ENCODE peak calls at places on chromosome 9, in six cellular contexts. W is A549, T is K562, G is SK-N-SH, R is HepG2, U is GM12878. Z is an unnamed sample.

GRCh38 chr9:68983008-68983411 is 30.9 kb downstream of the PRKACG start:
- DNase-seq in T (peak), R (no peak), U (peak), G (no peak), W (no peak), Z (no peak)

GRCh38 chr9:92140074-92140753 is 25.0 kb upstream of the SPTLC1 start:
- DNase-seq in T (peak), U (no peak), R (peak), G (peak), W (peak), Z (peak)

GRCh38 chr9:121822093-121823085 is 171.0 kb downstream of the DAB2IP start:
- DNase-seq in R (no peak), U (no peak), T (no peak), G (no peak), W (no peak), Z (no peak)

GRCh38 chr9:76756273-76756650 is 8.0 kb upstream of the PCA3 start:
- DNase-seq in W (peak), R (peak), G (peak), U (no peak), T (no peak), Z (peak)

GRCh38 chr9:89422151-89422918 is 75.6 kb downstream of the SEMA4D start:
- DNase-seq in R (no peak), T (no peak), G (no peak), U (no peak), W (no peak), Z (peak)

GRCh38 chr9:72149231-72149975 is at the start of gene GDA:
- DNase-seq in W (peak), G (no peak), U (no peak), R (no peak), T (no peak), Z (no peak)

GRCh38 chr9:91192785-91193657 is 168.7 kb downstream of the AUH start:
- DNase-seq in U (no peak), G (peak), R (peak), W (peak), T (peak), Z (peak)

GRCh38 chr9:136799854-136800657 is 3.9 kb downstream of the CCDC183 start:
- DNase-seq in U (no peak), W (peak), G (peak), T (peak), R (peak), Z (peak)

GRCh38 chr9:101706261-101706798 is 32.1 kb downstream of the GRIN3A start:
- DNase-seq in R (no peak), U (no peak), T (no peak), G (no peak), W (no peak), Z (no peak)
- TF ChIP-seq SMC3 in R (no peak), U (no peak), T (no peak), G (no peak), W (no peak), Z (no peak)

GRCh38 chr9:93261735-93262523 is 78.0 kb downstream of the WNK2 start:
- DNase-seq in G (peak), W (no peak), R (no peak), T (no peak), U (no peak), Z (no peak)
- TF ChIP-seq SMC3 in G (no peak), W (no peak), R (no peak), T (no peak), U (no peak), Z (no peak)

DNA sequence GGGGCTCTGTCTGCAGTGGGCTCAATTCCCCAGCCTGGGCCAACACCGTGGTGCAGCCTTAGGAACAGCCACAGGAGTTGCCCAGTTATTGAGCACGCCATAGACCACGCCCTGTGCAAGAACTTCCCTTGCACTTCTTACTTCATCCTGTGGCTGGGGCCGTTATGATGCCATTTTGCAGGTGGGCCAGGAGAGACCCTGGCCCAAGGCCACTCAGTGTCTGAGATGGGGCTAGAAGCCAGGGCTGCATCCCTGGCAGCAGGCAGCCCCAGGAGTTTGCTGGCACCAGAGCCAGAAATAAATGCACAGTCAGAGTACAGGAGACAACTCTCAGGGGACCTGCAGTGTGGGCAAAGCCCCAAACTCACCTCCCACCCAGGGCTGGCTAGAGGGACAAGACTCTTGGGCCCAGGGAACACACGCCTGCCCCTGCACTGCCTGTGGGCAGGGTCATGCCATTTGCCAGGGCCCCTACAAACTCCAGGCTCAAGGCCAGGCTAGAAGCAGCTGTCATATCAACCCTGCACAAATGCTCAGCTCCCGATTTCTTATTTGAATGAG is 6.7 kb downstream of the CORO2A start:
- DNase-seq in G (no peak), R (no peak), W (no peak), U (no peak), T (no peak), Z (no peak)
- TF ChIP-seq SMC3 in G (no peak), R (no peak), W (no peak), U (no peak), T (no peak), Z (no peak)

GRCh38 chr9:129874261-129875101 is 39.2 kb downstream of the USP20 start:
- DNase-seq in W (no peak), U (no peak), R (no peak), T (no peak), G (no peak), Z (no peak)
- TF ChIP-seq SMC3 in W (no peak), U (no peak), R (no peak), T (no peak), G (no peak), Z (no peak)